ENCODE peak calls at places on chromosomes 3 and 15, in seven cellular contexts. One of them, this sample, is unnamed.

GRCh38 chr3:25582242-25582641 is 82.5 kb downstream of the TOP2B start:
- DNase-seq in GM12878: no peak
- DNase-seq in SK-N-SH: no peak
- DNase-seq in K562: peak
- DNase-seq in H1: no peak
- DNase-seq in HepG2: peak
- DNase-seq in GM12891: no peak
- DNase-seq in this sample: no peak

GRCh38 chr3:102225407-102226132 is 209.2 kb upstream of the ZPLD1 start:
- DNase-seq in GM12878: peak
- DNase-seq in GM12891: no peak
- DNase-seq in SK-N-SH: peak
- DNase-seq in HepG2: peak
- DNase-seq in K562: no peak
- DNase-seq in H1: no peak
- DNase-seq in this sample: no peak

GRCh38 chr15:62348528-62349087 is 183.5 kb upstream of the C2CD4B start:
- DNase-seq in HepG2: no peak
- DNase-seq in SK-N-SH: no peak
- DNase-seq in K562: no peak
- DNase-seq in GM12878: no peak
- DNase-seq in GM12891: no peak
- DNase-seq in H1: no peak
- DNase-seq in this sample: no peak

GRCh38 chr15:81163961-81164800 is 30.1 kb downstream of the CFAP161 start:
- DNase-seq in K562: peak
- DNase-seq in HepG2: no peak
- DNase-seq in GM12878: no peak
- DNase-seq in H1: no peak
- DNase-seq in SK-N-SH: no peak
- DNase-seq in GM12891: no peak
- DNase-seq in this sample: no peak

GRCh38 chr3:181709537-181710279 is 2.0 kb upstream of the SOX2 start:
- DNase-seq in GM12878: no peak
- DNase-seq in K562: peak
- DNase-seq in HepG2: peak
- DNase-seq in SK-N-SH: peak
- DNase-seq in H1: no peak
- DNase-seq in GM12891: no peak
- DNase-seq in this sample: no peak

GRCh38 chr3:102979682-102980378 is 545.0 kb downstream of the ZPLD1 start:
- DNase-seq in GM12878: no peak
- DNase-seq in HepG2: no peak
- DNase-seq in GM12891: no peak
- DNase-seq in H1: no peak
- DNase-seq in SK-N-SH: peak
- DNase-seq in K562: no peak
- DNase-seq in this sample: no peak

GRCh38 chr15:40058476-40059140 is 19.6 kb upstream of the SRP14 start:
- DNase-seq in GM12891: no peak
- DNase-seq in GM12878: no peak
- DNase-seq in H1: no peak
- DNase-seq in SK-N-SH: no peak
- DNase-seq in HepG2: no peak
- DNase-seq in K562: no peak
- DNase-seq in this sample: no peak

GRCh38 chr3:106466881-106467280 is 598.1 kb upstream of the CBLB start:
- DNase-seq in SK-N-SH: no peak
- DNase-seq in GM12891: no peak
- DNase-seq in H1: no peak
- DNase-seq in HepG2: no peak
- DNase-seq in K562: no peak
- DNase-seq in GM12878: no peak
- DNase-seq in this sample: no peak

GRCh38 chr3:71031914-71032521 is 551.5 kb downstream of the FOXP1 start:
- DNase-seq in GM12891: no peak
- DNase-seq in H1: no peak
- DNase-seq in K562: no peak
- DNase-seq in HepG2: no peak
- DNase-seq in SK-N-SH: no peak
- DNase-seq in GM12878: no peak
- DNase-seq in this sample: no peak

GRCh38 chr3:48661501-48662139 is 1.1 kb downstream of the CELSR3 start:
- DNase-seq in H1: no peak
- DNase-seq in K562: peak
- DNase-seq in SK-N-SH: no peak
- DNase-seq in HepG2: peak
- DNase-seq in GM12878: no peak
- DNase-seq in GM12891: peak
- DNase-seq in this sample: peak

GRCh38 chr15:32861741-32862140 is 143.9 kb downstream of the GREM1 start:
- DNase-seq in SK-N-SH: peak
- DNase-seq in GM12891: no peak
- DNase-seq in HepG2: no peak
- DNase-seq in H1: no peak
- DNase-seq in GM12878: no peak
- DNase-seq in K562: no peak
- DNase-seq in this sample: peak

GRCh38 chr15:52261498-52262242 is 33.9 kb downstream of the MYO5C start:
- DNase-seq in GM12891: peak
- DNase-seq in K562: no peak
- DNase-seq in HepG2: no peak
- DNase-seq in H1: peak
- DNase-seq in GM12878: peak
- DNase-seq in SK-N-SH: peak
- DNase-seq in this sample: peak

GRCh38 chr3:144105542-144105941 is 133.9 kb downstream of the DIPK2A start:
- DNase-seq in GM12878: no peak
- DNase-seq in H1: no peak
- DNase-seq in GM12891: no peak
- DNase-seq in SK-N-SH: no peak
- DNase-seq in HepG2: peak
- DNase-seq in K562: no peak
- DNase-seq in this sample: no peak

GRCh38 chr3:64988188-64988587 is 300.4 kb upstream of the ADAMTS9 start:
- DNase-seq in HepG2: no peak
- DNase-seq in GM12878: no peak
- DNase-seq in SK-N-SH: no peak
- DNase-seq in GM12891: no peak
- DNase-seq in H1: no peak
- DNase-seq in K562: no peak
- DNase-seq in this sample: no peak

GRCh38 chr3:2517479-2518188 is 419.0 kb downstream of the CNTN4 start:
- DNase-seq in GM12878: no peak
- DNase-seq in HepG2: no peak
- DNase-seq in K562: no peak
- DNase-seq in SK-N-SH: no peak
- DNase-seq in H1: no peak
- DNase-seq in GM12891: no peak
- DNase-seq in this sample: no peak

GRCh38 chr3:101778385-101779046 is 495 bp upstream of the NXPE3 start:
- DNase-seq in HepG2: no peak
- DNase-seq in H1: no peak
- DNase-seq in GM12878: no peak
- DNase-seq in GM12891: no peak
- DNase-seq in K562: no peak
- DNase-seq in SK-N-SH: no peak
- DNase-seq in this sample: no peak

GRCh38 chr3:13642597-13642996 is 93.7 kb downstream of the FBLN2 start:
- DNase-seq in H1: no peak
- DNase-seq in GM12891: no peak
- DNase-seq in GM12878: no peak
- DNase-seq in SK-N-SH: no peak
- DNase-seq in K562: no peak
- DNase-seq in HepG2: no peak
- DNase-seq in this sample: no peak

GRCh38 chr3:155739154-155739553 is 5.7 kb downstream of the PLCH1 start:
- DNase-seq in SK-N-SH: no peak
- DNase-seq in GM12878: no peak
- DNase-seq in H1: no peak
- DNase-seq in HepG2: peak
- DNase-seq in K562: no peak
- DNase-seq in GM12891: no peak
- DNase-seq in this sample: no peak

GRCh38 chr15:58110999-58111717 is 27.0 kb upstream of the AQP9 start:
- DNase-seq in SK-N-SH: no peak
- DNase-seq in K562: peak
- DNase-seq in GM12878: no peak
- DNase-seq in GM12891: no peak
- DNase-seq in HepG2: no peak
- DNase-seq in H1: no peak
- DNase-seq in this sample: no peak

GRCh38 chr15:25682349-25682748 is 180.8 kb downstream of the ATP10A start:
- DNase-seq in SK-N-SH: no peak
- DNase-seq in GM12878: no peak
- DNase-seq in GM12891: no peak
- DNase-seq in HepG2: no peak
- DNase-seq in K562: no peak
- DNase-seq in H1: no peak
- DNase-seq in this sample: no peak

GRCh38 chr3:182393830-182394367 is 399.4 kb upstream of the ATP11B start:
- DNase-seq in GM12891: no peak
- DNase-seq in H1: no peak
- DNase-seq in GM12878: no peak
- DNase-seq in SK-N-SH: no peak
- DNase-seq in K562: no peak
- DNase-seq in HepG2: no peak
- DNase-seq in this sample: no peak

GRCh38 chr3:170499562-170500156 is 81.0 kb downstream of the CLDN11 start:
- DNase-seq in GM12891: peak
- DNase-seq in H1: no peak
- DNase-seq in SK-N-SH: peak
- DNase-seq in HepG2: peak
- DNase-seq in GM12878: no peak
- DNase-seq in K562: peak
- DNase-seq in this sample: peak

DNA sequence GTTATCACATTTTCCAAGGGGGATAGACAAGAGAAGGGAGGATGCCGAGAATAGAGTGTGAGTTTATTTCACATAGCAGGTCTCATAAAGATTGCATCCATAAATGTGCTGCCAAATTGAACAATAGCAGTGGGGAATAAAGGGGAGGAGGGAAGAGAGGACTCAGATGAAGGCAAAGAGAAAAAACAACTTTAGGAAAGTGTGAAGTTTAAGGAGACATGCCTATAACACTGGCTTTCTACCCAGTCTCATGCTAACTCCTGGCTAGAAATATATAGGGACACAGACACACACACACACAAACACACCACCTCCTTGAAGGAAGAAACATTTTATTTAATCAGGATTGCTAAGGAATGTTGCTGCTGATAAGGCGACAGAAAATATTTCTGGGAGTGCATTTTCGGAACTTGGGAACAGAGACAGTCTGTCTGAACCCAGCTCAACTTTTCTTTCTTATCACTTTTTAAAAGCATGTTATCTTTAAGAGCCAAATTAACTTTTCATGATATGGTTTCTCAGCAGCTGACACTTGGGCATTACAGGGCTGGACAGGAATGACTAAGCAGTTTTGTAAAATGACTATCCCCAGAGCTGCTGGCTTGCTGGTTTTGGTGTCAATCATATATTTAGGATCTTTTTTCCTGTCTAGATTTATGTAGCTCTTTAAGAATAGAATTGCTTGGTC is 402.6 kb downstream of the RBMS3 start:
- DNase-seq in HepG2: no peak
- DNase-seq in K562: no peak
- DNase-seq in GM12891: no peak
- DNase-seq in H1: no peak
- DNase-seq in GM12878: peak
- DNase-seq in SK-N-SH: no peak
- DNase-seq in this sample: no peak
- TF ChIP-seq TAF1 in HepG2: no peak
- TF ChIP-seq TAF1 in K562: no peak
- TF ChIP-seq TAF1 in GM12891: no peak
- TF ChIP-seq TAF1 in H1: no peak
- TF ChIP-seq TAF1 in GM12878: no peak
- TF ChIP-seq TAF1 in SK-N-SH: no peak
- TF ChIP-seq TAF1 in this sample: no peak

DNA sequence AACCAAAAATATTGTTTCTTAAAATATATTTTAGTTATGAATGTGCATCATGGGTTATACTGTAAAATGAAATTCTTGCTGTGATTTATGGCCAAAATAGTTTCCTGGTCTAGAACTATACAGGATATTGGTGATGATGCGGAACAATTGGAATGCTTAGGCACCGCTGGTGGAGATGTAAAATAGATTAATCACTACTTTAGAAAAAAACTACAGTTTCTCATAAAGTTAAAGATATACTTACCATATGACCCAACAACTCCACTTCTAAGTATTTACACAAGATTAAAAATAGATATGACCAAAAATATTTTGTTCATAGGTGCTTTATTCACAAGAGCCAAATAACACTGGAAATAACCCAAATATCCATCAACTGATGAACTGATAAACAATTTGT is 126.7 kb downstream of the TUSC7 start:
- DNase-seq in HepG2: no peak
- DNase-seq in SK-N-SH: no peak
- DNase-seq in H1: no peak
- DNase-seq in GM12891: no peak
- DNase-seq in GM12878: no peak
- DNase-seq in K562: no peak
- DNase-seq in this sample: no peak
- TF ChIP-seq POLR2AphosphoS5 in HepG2: no peak
- TF ChIP-seq POLR2AphosphoS5 in SK-N-SH: no peak
- TF ChIP-seq POLR2AphosphoS5 in H1: no peak
- TF ChIP-seq POLR2AphosphoS5 in GM12891: no peak
- TF ChIP-seq POLR2AphosphoS5 in GM12878: no peak
- TF ChIP-seq POLR2AphosphoS5 in K562: no peak
- TF ChIP-seq POLR2AphosphoS5 in this sample: no peak

GRCh38 chr3:8554725-8555621 is 53.4 kb downstream of the LMCD1 start:
- DNase-seq in K562: no peak
- DNase-seq in GM12878: no peak
- DNase-seq in SK-N-SH: peak
- DNase-seq in HepG2: no peak
- DNase-seq in H1: peak
- DNase-seq in GM12891: no peak
- DNase-seq in this sample: no peak
- TF ChIP-seq TAF1 in K562: no peak
- TF ChIP-seq TAF1 in GM12878: no peak
- TF ChIP-seq TAF1 in SK-N-SH: no peak
- TF ChIP-seq TAF1 in HepG2: no peak
- TF ChIP-seq TAF1 in H1: no peak
- TF ChIP-seq TAF1 in GM12891: no peak
- TF ChIP-seq TAF1 in this sample: no peak

DNA sequence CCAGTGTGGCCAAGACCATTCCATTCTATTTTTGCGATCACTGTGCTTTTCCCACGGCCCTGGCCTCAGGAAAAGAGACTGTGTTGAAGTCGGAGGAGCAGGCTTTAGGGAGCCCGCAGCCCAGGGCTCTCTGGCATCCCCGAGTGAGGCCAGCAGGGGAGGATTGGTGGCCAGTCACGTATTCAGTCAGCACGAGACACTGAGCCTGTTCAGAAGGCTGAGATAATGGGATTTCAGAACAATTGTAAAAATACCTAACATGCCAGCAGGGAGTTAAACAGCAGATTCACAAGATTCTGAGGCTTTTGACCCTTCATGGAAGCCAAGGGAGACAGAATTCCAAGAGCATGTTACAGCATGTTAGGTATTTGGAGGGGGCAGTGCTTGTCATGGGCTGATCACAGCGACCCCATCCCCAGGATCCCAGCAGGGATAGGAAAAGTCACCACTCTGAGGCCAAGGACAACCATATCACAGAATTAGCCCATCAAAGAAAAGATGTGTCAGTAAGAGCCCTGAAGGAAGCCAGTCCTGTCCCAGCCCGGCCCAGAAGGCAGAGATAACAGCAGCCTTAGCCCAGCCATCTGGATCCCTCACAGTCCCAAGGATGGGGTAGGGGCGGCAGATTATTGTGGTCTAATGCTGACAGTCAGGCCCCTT is 40.6 kb downstream of the AMOTL2 start:
- DNase-seq in SK-N-SH: no peak
- DNase-seq in K562: no peak
- DNase-seq in HepG2: peak
- DNase-seq in H1: no peak
- DNase-seq in GM12891: no peak
- DNase-seq in GM12878: no peak
- DNase-seq in this sample: no peak
- TF ChIP-seq POLR2AphosphoS5 in SK-N-SH: no peak
- TF ChIP-seq POLR2AphosphoS5 in K562: no peak
- TF ChIP-seq POLR2AphosphoS5 in HepG2: no peak
- TF ChIP-seq POLR2AphosphoS5 in H1: no peak
- TF ChIP-seq POLR2AphosphoS5 in GM12891: no peak
- TF ChIP-seq POLR2AphosphoS5 in GM12878: no peak
- TF ChIP-seq POLR2AphosphoS5 in this sample: no peak

This sample was measured in GM12892.